ENCODE peak calls at places on chromosomes 12 and 14, in four cellular contexts. T is CD4-positive, alpha-beta T cell; B is GM12865; I is HL-60. G is an unnamed sample.

GRCh38 chr14:24238123-24238522 is 4.3 kb downstream of the TINF2 start:
- DNase-seq in T (no peak), B (no peak), I (no peak), G (no peak)

GRCh38 chr12:27521066-27521465 is 2.9 kb upstream of the PPFIBP1 start:
- DNase-seq in T (no peak), B (no peak), I (no peak), G (no peak)

GRCh38 chr12:96303656-96304055 is 96.6 kb downstream of the CDK17 start:
- DNase-seq in T (no peak), B (no peak), I (no peak), G (no peak)

GRCh38 chr12:46370380-46370734 is 2.2 kb downstream of the SLC38A2 start:
- DNase-seq in T (no peak), B (no peak), I (no peak), G (no peak)

GRCh38 chr14:80618751-80619329 is 322.7 kb downstream of the CEP128 start:
- DNase-seq in T (no peak), B (no peak), I (no peak), G (no peak)

GRCh38 chr12:95003213-95003920 is at the start of gene NDUFA12:
- DNase-seq in T (peak), B (peak), I (peak), G (peak)

GRCh38 chr14:83913466-83913865 is 1616.5 kb upstream of the FLRT2 start:
- DNase-seq in T (no peak), B (no peak), I (no peak), G (no peak)

GRCh38 chr12:122333142-122334087 is 67.1 kb upstream of the VPS33A start:
- DNase-seq in T (no peak), B (no peak), I (no peak), G (no peak)

GRCh38 chr12:46771268-46771837 is 54.4 kb downstream of the SLC38A4 start:
- DNase-seq in T (no peak), B (no peak), I (no peak), G (no peak)

GRCh38 chr14:90796319-90796718 is 19.9 kb downstream of the TTC7B start:
- DNase-seq in T (no peak), B (no peak), I (no peak), G (no peak)

GRCh38 chr14:76774471-76775158 is 13.3 kb downstream of the VASH1 start:
- DNase-seq in T (no peak), B (no peak), I (no peak), G (no peak)

GRCh38 chr14:33908540-33909223 is 42.2 kb downstream of the EGLN3 start:
- DNase-seq in T (no peak), B (peak), I (no peak), G (no peak)

GRCh38 chr14:68684466-68685418 is 108.1 kb downstream of the ZFP36L1 start:
- DNase-seq in T (no peak), B (no peak), I (no peak), G (no peak)

GRCh38 chr12:26636710-26637328 is 196.2 kb downstream of the ITPR2 start:
- DNase-seq in T (no peak), B (no peak), I (no peak), G (no peak)

GRCh38 chr14:100121643-100122480 is 37.6 kb downstream of the DEGS2 start:
- DNase-seq in T (no peak), B (no peak), I (no peak), G (no peak)

GRCh38 chr12:20474443-20474842 is 106.1 kb downstream of the PDE3A start:
- DNase-seq in T (no peak), B (no peak), I (no peak), G (no peak)

GRCh38 chr12:94640134-94640928 is 10.0 kb downstream of the TMCC3 start:
- DNase-seq in T (no peak), B (peak), I (peak), G (no peak)

GRCh38 chr14:74290415-74290814 is 12.3 kb downstream of the ABCD4 start:
- DNase-seq in T (no peak), B (peak), I (no peak), G (no peak)

GRCh38 chr14:68552075-68552474 is 240.8 kb downstream of the ZFP36L1 start:
- DNase-seq in T (no peak), B (no peak), I (no peak), G (no peak)

GRCh38 chr14:68139466-68140110 is 320.0 kb downstream of the RAD51B start:
- DNase-seq in T (no peak), B (no peak), I (no peak), G (no peak)

GRCh38 chr12:47034661-47035060 is 44.8 kb upstream of the PCED1B start:
- DNase-seq in T (no peak), B (no peak), I (no peak), G (no peak)

GRCh38 chr12:79597910-79598309 is 92.9 kb downstream of the PAWR start:
- DNase-seq in T (no peak), B (no peak), I (no peak), G (no peak)

GRCh38 chr12:90333384-90333783 is 621.6 kb downstream of the CCER1 start:
- DNase-seq in T (no peak), B (no peak), I (no peak), G (no peak)

GRCh38 chr12:26058308-26058707 is 66.5 kb downstream of the BHLHE41 start:
- DNase-seq in T (no peak), B (peak), I (no peak), G (no peak)

GRCh38 chr12:58877243-58877743 is 43.0 kb downstream of the LRIG3 start:
- DNase-seq in T (no peak), B (no peak), I (no peak), G (no peak)

GRCh38 chr12:5375547-5376295 is 56.2 kb upstream of the NTF3 start:
- DNase-seq in T (no peak), B (no peak), I (no peak), G (no peak)

GRCh38 chr12:99056186-99056585 is 411.1 kb downstream of the APAF1 start:
- DNase-seq in T (no peak), B (no peak), I (no peak), G (no peak)

GRCh38 chr12:120886194-120887018 is 17.8 kb downstream of the SPPL3 start:
- DNase-seq in T (no peak), B (peak), I (no peak), G (no peak)
- TF ChIP-seq CTCF in T (no peak), B (no peak), I (no peak), G (no peak)

DNA sequence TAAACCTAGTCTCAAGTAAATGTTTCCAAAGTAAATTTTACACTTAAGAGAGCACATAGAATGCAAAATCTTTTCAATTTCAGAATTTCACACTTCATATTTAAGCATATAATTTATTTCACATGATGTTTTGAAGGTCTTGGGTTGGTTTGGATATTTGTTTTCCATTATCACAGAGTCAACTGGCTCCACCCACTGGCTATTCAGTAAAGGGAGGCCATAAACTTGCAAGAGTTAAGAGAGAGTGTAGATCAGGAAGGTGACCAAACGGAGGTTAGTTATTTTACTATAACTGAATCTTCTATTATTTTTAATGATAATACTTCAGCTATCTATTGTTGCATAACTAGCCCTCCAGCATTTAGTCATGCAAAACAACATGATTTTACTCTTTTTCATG is 6.2 kb upstream of the CPNE8 start:
- DNase-seq in T (no peak), B (no peak), I (no peak), G (no peak)
- TF ChIP-seq CTCF in T (no peak), B (peak), I (no peak), G (no peak)

GRCh38 chr14:20986811-20987210 is 3.0 kb upstream of the METTL17 start:
- DNase-seq in T (no peak), B (no peak), I (peak), G (no peak)

GRCh38 chr14:20989464-20989786 is 355 bp upstream of the METTL17 start:
- DNase-seq in T (no peak), B (no peak), I (peak), G (no peak)

GRCh38 chr14:20988717-20989116 is 1.1 kb upstream of the METTL17 start:
- DNase-seq in T (no peak), B (no peak), I (no peak), G (no peak)

GRCh38 chr14:20989787-20990600 is at the start of gene METTL17:
- DNase-seq in T (peak), B (peak), I (peak), G (peak)
- TF ChIP-seq CTCF in T (no peak), B (peak), I (peak), G (peak)

GRCh38 chr14:102319351-102320032 is at the start of gene ZNF839:
- DNase-seq in T (peak), B (peak), I (peak), G (peak)

GRCh38 chr14:102321456-102322101 is 2.0 kb downstream of the ZNF839 start:
- DNase-seq in T (no peak), B (no peak), I (no peak), G (no peak)

GRCh38 chr14:102318781-102319276 is 717 bp upstream of the ZNF839 start:
- DNase-seq in T (no peak), B (no peak), I (no peak), G (no peak)

GRCh38 chr14:102320671-102321455 is 1.3 kb downstream of the ZNF839 start:
- DNase-seq in T (no peak), B (no peak), I (no peak), G (no peak)

GRCh38 chr14:102320033-102320660 is 601 bp downstream of the ZNF839 start:
- DNase-seq in T (peak), B (peak), I (no peak), G (no peak)
- TF ChIP-seq CTCF in T (no peak), B (no peak), I (no peak), G (no peak)

DNA sequence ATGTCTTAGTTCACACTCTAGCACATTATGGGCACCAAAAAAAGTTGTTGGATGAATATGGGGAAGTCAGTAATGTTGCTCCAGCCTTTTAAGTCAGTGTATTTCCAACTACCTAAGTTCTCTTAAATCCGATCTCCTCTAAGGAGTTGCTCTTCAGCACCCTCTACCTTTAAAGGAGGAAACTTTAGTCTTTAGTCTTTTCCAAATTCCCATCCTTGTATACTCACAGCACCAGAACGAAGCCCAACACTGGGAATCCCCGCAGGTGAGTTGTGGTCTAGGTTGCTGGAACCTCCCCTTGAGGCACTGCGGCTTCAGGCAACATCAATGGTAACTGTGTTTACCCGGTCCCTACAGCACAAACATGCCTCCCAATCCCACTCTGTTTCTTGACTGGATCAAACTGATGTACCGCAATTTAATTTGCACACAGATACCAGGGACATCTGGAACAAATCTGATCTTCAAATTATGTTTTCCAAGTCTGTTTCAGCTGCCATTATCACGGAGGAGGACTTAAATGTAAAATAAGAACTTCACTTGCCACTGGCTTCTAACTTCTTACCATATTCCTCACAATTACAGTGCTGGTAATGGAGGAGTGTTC is 179.0 kb downstream of the FOXN3 start:
- DNase-seq in T (no peak), B (no peak), I (no peak), G (no peak)
- TF ChIP-seq CTCF in T (no peak), B (no peak), I (no peak), G (peak)

GRCh38 chr12:63753743-63754142 is 26.0 kb upstream of the RXYLT1 start:
- DNase-seq in T (no peak), B (no peak), I (no peak), G (no peak)
- TF ChIP-seq CTCF in T (no peak), B (no peak), I (no peak), G (no peak)

G was measured in D721Med.